ENCODE peak calls at places on chromosomes 16 and 17, in four cellular contexts. M is stomach, Z is body of pancreas, K is spleen. X is an unnamed sample.

GRCh38 chr16:1183235-1183907 is 30.5 kb downstream of the CACNA1H start:
- DNase-seq in M (no peak), Z (peak), K (no peak), X (no peak)

GRCh38 chr17:77462101-77462500 is 321.3 kb downstream of the SEC14L1 start:
- DNase-seq in M (no peak), Z (no peak), K (peak), X (no peak)

GRCh38 chr17:70208825-70209555 is 39.7 kb downstream of the KCNJ2 start:
- DNase-seq in M (no peak), Z (peak), K (no peak), X (no peak)

GRCh38 chr17:8285270-8286181 is 2.9 kb upstream of the RANGRF start:
- DNase-seq in M (peak), Z (peak), K (no peak), X (no peak)

GRCh38 chr16:2340564-2341455 is at the start of gene ABCA3:
- DNase-seq in M (peak), Z (peak), K (peak), X (peak)

GRCh38 chr17:352421-353212 is at the start of gene RPH3AL:
- DNase-seq in M (peak), Z (peak), K (no peak), X (peak)

GRCh38 chr17:47318197-47318918 is 5.4 kb upstream of the EFCAB13 start:
- DNase-seq in M (no peak), Z (no peak), K (no peak), X (no peak)

GRCh38 chr17:78133971-78134898 is 3.7 kb downstream of the TMC8 start:
- DNase-seq in M (peak), Z (peak), K (peak), X (no peak)

GRCh38 chr17:39553326-39553945 is 54.3 kb downstream of the NEUROD2 start:
- DNase-seq in M (no peak), Z (no peak), K (no peak), X (no peak)

GRCh38 chr16:52812945-52813556 is 239.6 kb downstream of the CHD9NB start:
- DNase-seq in M (no peak), Z (no peak), K (no peak), X (no peak)

GRCh38 chr17:19403021-19403420 is 8.0 kb upstream of the RNF112 start:
- DNase-seq in M (no peak), Z (no peak), K (no peak), X (no peak)

GRCh38 chr16:88881090-88881580 is 14.7 kb upstream of the PABPN1L start:
- DNase-seq in M (peak), Z (no peak), K (no peak), X (no peak)

GRCh38 chr16:23141959-23142740 is 7.1 kb downstream of the USP31 start:
- DNase-seq in M (no peak), Z (no peak), K (no peak), X (no peak)

GRCh38 chr16:23145186-23145585 is 4.1 kb downstream of the USP31 start:
- DNase-seq in M (no peak), Z (no peak), K (no peak), X (no peak)

GRCh38 chr16:23141500-23141899 is 7.8 kb downstream of the USP31 start:
- DNase-seq in M (no peak), Z (no peak), K (no peak), X (no peak)

GRCh38 chr16:23145608-23146007 is 3.6 kb downstream of the USP31 start:
- DNase-seq in M (no peak), Z (no peak), K (no peak), X (no peak)

GRCh38 chr16:23143391-23143790 is 5.9 kb downstream of the USP31 start:
- DNase-seq in M (no peak), Z (no peak), K (no peak), X (no peak)
- H3K27ac ChIP-seq in M (no peak), Z (no peak), K (no peak), X (no peak)

DNA sequence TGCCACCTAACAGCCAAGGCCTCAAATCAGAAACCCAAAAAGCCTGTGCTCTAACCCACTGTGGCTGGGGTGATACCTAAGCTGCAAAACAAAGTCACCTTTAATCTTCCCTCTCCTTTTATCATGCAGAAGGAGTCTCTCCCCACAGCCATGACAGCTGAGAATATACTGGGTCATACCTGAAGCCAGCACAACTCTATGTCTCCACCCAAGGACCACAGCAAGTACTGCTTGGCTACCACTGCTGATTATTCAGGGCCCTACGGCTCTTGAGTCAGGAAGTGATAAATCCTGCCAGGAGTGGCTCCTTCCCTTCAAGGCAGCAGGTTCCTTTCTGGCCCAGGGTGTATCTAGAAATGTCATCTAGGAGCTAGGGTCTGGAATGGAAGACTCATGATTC is 151.5 kb upstream of the TOM1L1 start:
- DNase-seq in M (no peak), Z (no peak), K (no peak), X (no peak)
- TF ChIP-seq CTCF in M (no peak), Z (no peak), K (no peak), X (no peak)

GRCh38 chr17:20926532-20926931 is 116.3 kb downstream of the USP22 start:
- DNase-seq in M (no peak), Z (no peak), K (no peak), X (no peak)

GRCh38 chr17:20925954-20926353 is 116.9 kb downstream of the USP22 start:
- DNase-seq in M (no peak), Z (no peak), K (no peak), X (no peak)

GRCh38 chr17:20930065-20930760 is 112.6 kb downstream of the USP22 start:
- DNase-seq in M (no peak), Z (no peak), K (no peak), X (no peak)

GRCh38 chr17:20925091-20925490 is 117.7 kb downstream of the USP22 start:
- DNase-seq in M (no peak), Z (no peak), K (no peak), X (no peak)

DNA sequence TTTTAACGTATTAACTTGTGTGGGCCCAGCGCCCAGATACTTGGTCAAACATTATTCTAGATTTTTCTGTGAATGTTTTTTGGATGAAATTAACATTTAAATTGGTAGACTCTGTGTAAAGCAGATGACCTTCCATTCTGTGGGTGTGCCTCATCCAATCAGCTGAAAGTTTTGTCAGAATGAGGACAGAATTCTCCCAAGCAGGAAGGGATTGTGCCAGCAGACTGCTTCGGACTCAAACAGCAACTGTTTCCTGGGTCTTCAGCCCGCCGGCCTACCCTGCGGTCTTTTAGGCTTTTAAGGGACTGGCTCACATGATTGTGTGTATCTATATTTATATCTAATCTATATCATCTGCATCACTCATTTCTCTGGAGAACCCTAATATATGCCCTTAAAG is 115.2 kb downstream of the USP22 start:
- DNase-seq in M (no peak), Z (no peak), K (no peak), X (no peak)
- TF ChIP-seq POLR2A in M (no peak), Z (no peak), K (no peak), X (no peak)

DNA sequence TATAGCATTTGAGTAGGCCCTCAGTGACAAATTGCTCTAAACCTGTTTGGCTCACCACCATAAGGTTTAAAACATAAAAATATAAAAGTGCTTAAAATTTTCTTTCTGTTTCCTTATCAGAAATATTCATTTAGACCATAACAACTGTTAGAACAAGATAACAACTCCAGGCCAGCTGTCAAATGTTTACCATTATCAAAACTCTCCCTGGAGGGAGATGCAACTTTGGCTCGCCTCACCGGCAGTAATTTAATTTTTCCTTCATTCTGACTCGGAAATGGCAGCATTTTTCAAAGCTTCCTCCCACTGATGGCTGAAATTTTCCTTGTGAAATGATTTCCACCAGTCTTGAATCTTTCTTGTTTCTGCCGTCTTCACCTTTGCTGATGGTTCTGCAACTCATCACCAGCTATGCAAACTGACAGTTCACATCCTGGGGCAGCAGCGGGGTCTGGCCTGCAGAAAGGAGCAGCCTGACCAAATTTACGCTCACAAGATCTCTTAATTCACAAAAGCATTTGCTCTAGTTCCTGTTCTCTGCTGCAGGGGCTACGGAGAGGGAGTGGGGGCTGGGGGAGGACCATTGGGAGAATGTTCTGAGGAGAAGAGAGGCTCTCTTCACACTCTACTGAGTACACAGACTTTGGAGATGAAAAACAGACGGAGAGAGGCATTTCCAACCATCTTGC is 254.6 kb upstream of the TBX2 start:
- DNase-seq in M (no peak), Z (no peak), K (peak), X (no peak)
- H3K27ac ChIP-seq in M (no peak), Z (no peak), K (peak), X (peak)

DNA sequence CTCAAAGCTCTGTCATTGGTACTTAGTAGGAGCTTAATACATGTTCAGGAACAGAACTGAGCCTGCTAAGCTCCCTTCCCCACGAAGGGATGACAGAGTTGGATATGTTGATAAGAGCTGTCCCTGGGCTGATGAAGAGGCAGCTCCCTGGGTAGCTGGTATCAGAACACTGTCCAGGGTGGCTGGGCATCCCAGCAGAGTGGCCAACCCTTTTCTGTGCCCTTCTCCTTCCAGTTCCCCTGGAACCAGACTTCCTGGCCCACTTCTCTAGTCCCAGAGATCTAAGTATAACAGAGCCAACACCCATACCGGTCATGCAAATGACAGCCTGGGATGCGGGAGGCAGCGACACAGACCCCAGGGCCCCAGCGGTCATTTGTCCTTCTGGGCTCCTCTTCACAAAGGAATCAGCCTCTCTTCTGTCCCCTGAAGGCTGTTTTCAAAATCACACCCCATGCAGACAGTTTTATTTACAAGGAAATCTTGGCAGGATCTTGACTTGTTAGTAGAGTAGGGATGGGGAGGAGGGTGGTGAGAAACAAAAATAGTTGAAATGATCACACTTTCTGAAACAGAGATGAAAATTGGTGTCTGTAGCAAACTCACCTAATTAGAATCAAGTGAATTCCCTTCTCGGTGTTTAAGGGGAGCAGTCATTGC is 1.4 kb upstream of the RHBDL3 start:
- DNase-seq in M (no peak), Z (no peak), K (no peak), X (no peak)
- TF ChIP-seq CTCF in M (no peak), Z (no peak), K (no peak), X (no peak)

GRCh38 chr16:21300309-21301167 is 22.4 kb upstream of the CRYM start:
- DNase-seq in M (peak), Z (peak), K (peak), X (peak)

GRCh38 chr16:21301895-21302291 is 23.8 kb upstream of the CRYM start:
- DNase-seq in M (no peak), Z (no peak), K (no peak), X (no peak)

GRCh38 chr16:21302898-21303528 is 24.9 kb upstream of the CRYM start:
- DNase-seq in M (no peak), Z (no peak), K (no peak), X (no peak)

GRCh38 chr16:21302454-21302853 is 24.4 kb upstream of the CRYM start:
- DNase-seq in M (no peak), Z (no peak), K (no peak), X (no peak)

DNA sequence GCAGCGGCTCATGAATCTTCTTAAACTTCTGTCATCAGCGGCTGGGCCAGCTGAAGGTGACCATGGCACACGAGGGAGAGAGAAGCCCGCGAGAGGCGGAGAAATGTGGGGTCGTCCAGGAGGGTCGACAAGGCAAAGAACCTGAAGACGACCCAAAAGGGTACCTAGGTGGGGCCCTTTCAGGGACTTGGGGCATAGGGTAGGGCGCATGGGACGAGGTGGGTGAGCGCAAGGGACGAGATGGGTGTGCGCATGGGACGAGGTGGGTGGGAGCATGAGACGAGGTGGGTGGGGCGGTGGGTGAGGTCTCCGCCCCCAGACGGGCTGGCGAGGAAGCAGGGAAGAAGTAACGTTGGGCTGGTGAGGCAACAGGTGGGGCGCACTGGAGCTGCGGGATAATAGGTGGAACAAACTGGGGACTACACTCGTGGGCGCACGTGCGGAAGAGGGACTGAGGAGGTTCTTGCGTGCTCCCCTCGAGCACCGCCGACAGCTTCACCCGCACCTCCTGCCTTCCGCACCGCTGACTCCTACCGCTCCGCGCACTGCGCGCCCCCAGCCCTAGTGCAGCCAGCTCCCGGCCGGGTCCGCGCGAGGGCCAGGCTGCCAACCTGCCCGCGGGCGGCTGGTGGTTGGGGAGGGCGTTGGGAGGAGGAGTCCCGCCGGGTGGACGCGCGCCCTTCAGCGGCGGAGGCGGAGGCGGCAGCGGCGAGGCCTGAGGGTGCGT is 23.2 kb upstream of the CRYM start:
- DNase-seq in M (peak), Z (peak), K (peak), X (peak)
- TF ChIP-seq POLR2A in M (no peak), Z (peak), K (no peak), X (peak)

GRCh38 chr16:8890549-8890921 is 8.4 kb downstream of the LITAFD start:
- DNase-seq in M (no peak), Z (no peak), K (no peak), X (no peak)
- H3K27ac ChIP-seq in M (no peak), Z (no peak), K (no peak), X (no peak)